ENCODE peak calls at places on chromosome 17, in eight cellular contexts. Z is uterus, X is fibroblast of mammary gland, V is fibroblast of pulmonary artery, E is AG04450, C is cardiac fibroblast, B is Peyer's patch, K is RWPE1. U is an unnamed sample.

GRCh38 chr17:50693041-50693682 is 14.6 kb downstream of the ANKRD40 start:
- DNase-seq in Z (no peak), X (no peak), V (no peak), E (no peak), C (peak), B (no peak), K (no peak), U (no peak)

GRCh38 chr17:4898927-4899326 is 409 bp upstream of the C17orf107 start:
- DNase-seq in Z (no peak), X (no peak), V (no peak), E (no peak), C (no peak), B (no peak), K (no peak), U (no peak)

GRCh38 chr17:65627892-65628622 is 66.6 kb upstream of the AXIN2 start:
- DNase-seq in Z (peak), X (peak), V (peak), E (peak), C (peak), B (peak), K (peak), U (no peak)

GRCh38 chr17:6069611-6070279 is 434 bp upstream of the WSCD1 start:
- DNase-seq in Z (no peak), X (no peak), V (no peak), E (no peak), C (no peak), B (no peak), K (no peak), U (no peak)

GRCh38 chr17:40666366-40666765 is 1.4 kb upstream of the KRT222 start:
- DNase-seq in Z (no peak), X (no peak), V (no peak), E (no peak), C (no peak), B (no peak), K (no peak), U (no peak)

GRCh38 chr17:48933035-48933434 is 11.6 kb downstream of the SNF8 start:
- DNase-seq in Z (no peak), X (no peak), V (no peak), E (no peak), C (no peak), B (no peak), K (no peak), U (no peak)

GRCh38 chr17:45016823-45017222 is 34.6 kb downstream of the DCAKD start:
- DNase-seq in Z (no peak), X (peak), V (no peak), E (no peak), C (no peak), B (no peak), K (no peak), U (no peak)

GRCh38 chr17:65674246-65675045 is 113.0 kb upstream of the AXIN2 start:
- DNase-seq in Z (no peak), X (no peak), V (peak), E (no peak), C (peak), B (no peak), K (no peak), U (no peak)

GRCh38 chr17:19647697-19648474 is 665 bp upstream of the ALDH3A2 start:
- DNase-seq in Z (peak), X (peak), V (peak), E (no peak), C (peak), B (peak), K (peak), U (no peak)

GRCh38 chr17:76248013-76248782 is 7.9 kb upstream of the RNF157 start:
- DNase-seq in Z (no peak), X (no peak), V (no peak), E (no peak), C (no peak), B (peak), K (no peak), U (no peak)

GRCh38 chr17:80220709-80221215 is 535 bp downstream of the SLC26A11 start:
- DNase-seq in Z (peak), X (no peak), V (no peak), E (no peak), C (peak), B (no peak), K (no peak), U (no peak)

DNA sequence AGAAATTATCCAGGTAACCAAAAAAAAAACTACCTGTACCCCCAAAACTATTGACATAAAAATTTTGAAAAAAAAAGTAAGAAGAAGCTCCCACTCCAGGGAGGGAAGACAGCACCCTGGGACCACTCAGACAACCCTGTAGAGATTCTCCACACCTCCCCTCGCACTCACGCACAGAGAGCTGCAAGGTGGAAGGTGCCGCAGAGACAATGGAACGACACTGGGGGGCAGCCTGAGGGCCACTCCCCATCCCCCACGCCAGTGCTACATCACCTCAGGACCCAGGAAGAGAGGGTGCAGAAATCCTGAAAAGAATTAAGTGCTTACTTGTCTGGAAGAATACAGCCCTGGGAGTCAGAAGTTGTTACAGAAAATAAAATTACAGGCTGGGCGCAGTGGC is 5.2 kb upstream of the CD79B start:
- DNase-seq in Z (no peak), X (no peak), V (no peak), E (no peak), C (no peak), B (no peak), K (no peak), U (no peak)
- TF ChIP-seq CTCF in Z (no peak), X (no peak), V (no peak), E (no peak), C (no peak), B (no peak), K (no peak), U (no peak)

GRCh38 chr17:17774009-17774881 is 62.5 kb downstream of the SREBF1 start:
- DNase-seq in Z (peak), X (peak), V (peak), E (no peak), C (peak), B (peak), K (peak), U (no peak)
- TF ChIP-seq CTCF in Z (peak), X (peak), V (peak), E (peak), C (peak), B (peak), K (peak), U (no peak)

GRCh38 chr17:55303701-55304145 is 39.0 kb downstream of the HLF start:
- DNase-seq in Z (no peak), X (peak), V (peak), E (no peak), C (peak), B (no peak), K (no peak), U (no peak)
- TF ChIP-seq CTCF in Z (no peak), X (peak), V (no peak), E (peak), C (no peak), B (no peak), K (no peak), U (no peak)

GRCh38 chr17:20896153-20896649 is 146.6 kb downstream of the USP22 start:
- DNase-seq in Z (peak), X (peak), V (peak), E (no peak), C (peak), B (no peak), K (no peak), U (peak)
- TF ChIP-seq CTCF in Z (no peak), X (peak), V (no peak), E (no peak), C (no peak), B (no peak), K (no peak), U (peak)

DNA sequence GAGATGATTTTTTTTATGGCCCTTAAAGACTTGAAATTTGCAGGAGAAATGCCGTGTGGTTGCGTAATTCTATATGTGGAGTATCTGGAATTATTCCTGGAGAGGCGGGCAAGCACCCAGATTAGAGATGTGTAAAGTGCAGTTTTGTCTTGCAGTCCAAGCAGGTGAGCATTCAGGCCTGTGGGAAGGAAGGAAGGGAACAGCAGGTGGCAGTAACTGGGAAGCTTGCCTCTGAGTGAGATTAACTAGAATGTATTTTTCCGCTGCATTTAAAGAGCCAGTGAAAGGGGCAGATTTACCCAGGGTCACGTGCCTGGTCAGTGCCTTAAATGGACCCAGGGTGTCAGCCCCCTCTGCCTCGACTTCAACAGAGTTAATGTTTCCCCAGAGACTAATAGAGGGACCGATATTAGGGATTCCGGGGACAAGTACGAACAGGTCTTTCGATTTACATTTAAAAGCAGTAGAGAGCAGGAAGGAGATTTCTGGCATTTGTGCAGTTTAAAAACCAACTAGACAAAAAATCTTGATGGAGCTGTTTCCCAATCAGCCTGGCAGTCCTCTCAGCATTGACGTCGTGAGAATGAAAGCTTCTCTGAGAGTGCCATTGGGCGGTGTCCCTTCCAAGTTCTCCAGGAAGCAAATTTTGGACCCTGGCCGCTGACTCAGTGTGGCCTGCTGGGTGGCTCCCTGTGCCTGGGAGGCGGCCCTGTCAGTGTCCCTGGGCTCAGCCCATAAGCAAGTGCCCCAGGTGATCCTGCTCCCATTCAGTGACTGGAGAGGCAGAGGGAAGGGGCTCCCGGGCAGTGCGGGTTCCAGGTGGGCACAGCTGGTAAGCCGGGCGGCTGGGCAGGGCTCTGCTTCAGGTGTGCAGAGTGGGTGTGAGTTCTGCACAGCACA is 38.2 kb downstream of the KSR1 start:
- DNase-seq in Z (peak), X (peak), V (peak), E (no peak), C (peak), B (peak), K (peak), U (no peak)
- TF ChIP-seq CTCF in Z (peak), X (peak), V (peak), E (peak), C (peak), B (peak), K (peak), U (no peak)

GRCh38 chr17:42387663-42388380 is 420 bp downstream of the STAT3 start:
- DNase-seq in Z (peak), X (no peak), V (no peak), E (no peak), C (peak), B (peak), K (peak), U (no peak)
- TF ChIP-seq CTCF in Z (no peak), X (no peak), V (no peak), E (no peak), C (no peak), B (no peak), K (no peak), U (no peak)